ENCODE peak calls at places on chromosome 16, in seven cellular contexts. One of them, this sample, is unnamed.

GRCh38 chr16:78118469-78119025 is 19.1 kb downstream of the WWOX start:
- DNase-seq in GM23248: no peak
- DNase-seq in hepatocyte: no peak
- DNase-seq in neural progenitor cell: no peak
- DNase-seq in astrocyte: no peak
- DNase-seq in PC-3: no peak
- DNase-seq in endothelial cell of umbilical vein: no peak
- DNase-seq in this sample: no peak

GRCh38 chr16:82111944-82112343 is 58.1 kb downstream of the MPHOSPH6 start:
- DNase-seq in astrocyte: no peak
- DNase-seq in hepatocyte: peak; percentile 14
- DNase-seq in GM23248: no peak
- DNase-seq in PC-3: peak; percentile 44
- DNase-seq in neural progenitor cell: no peak
- DNase-seq in endothelial cell of umbilical vein: no peak
- DNase-seq in this sample: no peak

GRCh38 chr16:89422905-89423630 is 67.3 kb downstream of the ANKRD11 start:
- DNase-seq in PC-3: peak; percentile 59
- DNase-seq in endothelial cell of umbilical vein: no peak
- DNase-seq in hepatocyte: peak; percentile 28
- DNase-seq in astrocyte: peak; percentile 89
- DNase-seq in neural progenitor cell: no peak
- DNase-seq in GM23248: peak; percentile 68
- DNase-seq in this sample: no peak

GRCh38 chr16:55116165-55116894 is 185.7 kb downstream of the IRX5 start:
- DNase-seq in GM23248: peak; percentile 94
- DNase-seq in astrocyte: peak; percentile 1
- DNase-seq in endothelial cell of umbilical vein: no peak
- DNase-seq in hepatocyte: no peak
- DNase-seq in neural progenitor cell: no peak
- DNase-seq in PC-3: no peak
- DNase-seq in this sample: no peak

GRCh38 chr16:86824751-86825310 is 246.5 kb downstream of the FOXL1 start:
- DNase-seq in neural progenitor cell: no peak
- DNase-seq in GM23248: no peak
- DNase-seq in hepatocyte: no peak
- DNase-seq in endothelial cell of umbilical vein: peak; percentile 65
- DNase-seq in PC-3: peak; percentile 21
- DNase-seq in astrocyte: peak; percentile 76
- DNase-seq in this sample: no peak

GRCh38 chr16:86931410-86931941 is 353.1 kb downstream of the FOXL1 start:
- DNase-seq in astrocyte: peak; percentile 97
- DNase-seq in GM23248: peak; percentile 88
- DNase-seq in PC-3: peak; percentile 46
- DNase-seq in neural progenitor cell: no peak
- DNase-seq in hepatocyte: peak; percentile 45
- DNase-seq in endothelial cell of umbilical vein: peak; percentile 98
- DNase-seq in this sample: no peak

GRCh38 chr16:79261461-79261860 is 339.1 kb downstream of the MAF start:
- DNase-seq in neural progenitor cell: peak; percentile 79
- DNase-seq in astrocyte: no peak
- DNase-seq in endothelial cell of umbilical vein: no peak
- DNase-seq in GM23248: no peak
- DNase-seq in PC-3: no peak
- DNase-seq in hepatocyte: peak; percentile 45
- DNase-seq in this sample: peak; percentile 56

GRCh38 chr16:30104090-30104489 is 8.1 kb upstream of the YPEL3 start:
- DNase-seq in endothelial cell of umbilical vein: no peak
- DNase-seq in GM23248: no peak
- DNase-seq in astrocyte: no peak
- DNase-seq in hepatocyte: no peak
- DNase-seq in neural progenitor cell: no peak
- DNase-seq in PC-3: no peak
- DNase-seq in this sample: no peak

GRCh38 chr16:53726625-53727024 is 22.7 kb downstream of the FTO start:
- DNase-seq in PC-3: peak; percentile 52
- DNase-seq in astrocyte: no peak
- DNase-seq in neural progenitor cell: peak; percentile 40
- DNase-seq in GM23248: no peak
- DNase-seq in hepatocyte: no peak
- DNase-seq in endothelial cell of umbilical vein: no peak
- DNase-seq in this sample: no peak

GRCh38 chr16:66486773-66487579 is 59.9 kb downstream of the BEAN1 start:
- DNase-seq in astrocyte: peak; percentile 78
- DNase-seq in neural progenitor cell: no peak
- DNase-seq in GM23248: peak; percentile 88
- DNase-seq in PC-3: peak; percentile 44
- DNase-seq in endothelial cell of umbilical vein: peak; percentile 69
- DNase-seq in hepatocyte: peak; percentile 61
- DNase-seq in this sample: no peak

GRCh38 chr16:30656974-30657865 is 1.0 kb upstream of the FBRS start:
- DNase-seq in hepatocyte: no peak
- DNase-seq in GM23248: peak; percentile 85
- DNase-seq in endothelial cell of umbilical vein: no peak
- DNase-seq in PC-3: peak; percentile 46
- DNase-seq in astrocyte: no peak
- DNase-seq in neural progenitor cell: no peak
- DNase-seq in this sample: no peak

GRCh38 chr16:89350701-89351380 is 133.3 kb downstream of the ZNF778 start:
- DNase-seq in PC-3: no peak
- DNase-seq in endothelial cell of umbilical vein: no peak
- DNase-seq in GM23248: peak; percentile 46
- DNase-seq in neural progenitor cell: no peak
- DNase-seq in astrocyte: peak; percentile 61
- DNase-seq in hepatocyte: no peak
- DNase-seq in this sample: no peak

GRCh38 chr16:29011112-29011511 is 26.3 kb downstream of the LAT start:
- DNase-seq in GM23248: no peak
- DNase-seq in neural progenitor cell: peak; percentile 48
- DNase-seq in hepatocyte: no peak
- DNase-seq in astrocyte: no peak
- DNase-seq in endothelial cell of umbilical vein: no peak
- DNase-seq in PC-3: no peak
- DNase-seq in this sample: peak; percentile 51

GRCh38 chr16:20441221-20441620 is 10.1 kb upstream of the ACSM2A start:
- DNase-seq in endothelial cell of umbilical vein: no peak
- DNase-seq in hepatocyte: no peak
- DNase-seq in astrocyte: no peak
- DNase-seq in PC-3: no peak
- DNase-seq in neural progenitor cell: no peak
- DNase-seq in GM23248: no peak
- DNase-seq in this sample: no peak

GRCh38 chr16:49277766-49278566 is 3.7 kb downstream of the CBLN1 start:
- DNase-seq in GM23248: no peak
- DNase-seq in neural progenitor cell: peak; percentile 64
- DNase-seq in hepatocyte: no peak
- DNase-seq in astrocyte: no peak
- DNase-seq in endothelial cell of umbilical vein: no peak
- DNase-seq in PC-3: no peak
- DNase-seq in this sample: no peak
- TF ChIP-seq EZH2 in GM23248: peak; percentile 85
- TF ChIP-seq EZH2 in neural progenitor cell: peak; percentile 100
- TF ChIP-seq EZH2 in hepatocyte: peak; percentile 99
- TF ChIP-seq EZH2 in astrocyte: peak; percentile 82
- TF ChIP-seq EZH2 in endothelial cell of umbilical vein: peak; percentile 75
- TF ChIP-seq EZH2 in PC-3: no peak
- TF ChIP-seq EZH2 in this sample: no peak

GRCh38 chr16:74573622-74574021 is 33.3 kb downstream of the GLG1 start:
- DNase-seq in GM23248: no peak
- DNase-seq in astrocyte: no peak
- DNase-seq in PC-3: no peak
- DNase-seq in hepatocyte: no peak
- DNase-seq in endothelial cell of umbilical vein: no peak
- DNase-seq in neural progenitor cell: no peak
- DNase-seq in this sample: no peak
- H3K4me3 ChIP-seq in GM23248: no peak overlapping the region
- H3K4me3 ChIP-seq in astrocyte: no peak overlapping the region
- H3K4me3 ChIP-seq in PC-3: no peak overlapping the region
- H3K4me3 ChIP-seq in hepatocyte: no peak overlapping the region
- H3K4me3 ChIP-seq in endothelial cell of umbilical vein: no peak overlapping the region
- H3K4me3 ChIP-seq in neural progenitor cell: no peak overlapping the region
- H3K4me3 ChIP-seq in this sample: no peak overlapping the region

DNA sequence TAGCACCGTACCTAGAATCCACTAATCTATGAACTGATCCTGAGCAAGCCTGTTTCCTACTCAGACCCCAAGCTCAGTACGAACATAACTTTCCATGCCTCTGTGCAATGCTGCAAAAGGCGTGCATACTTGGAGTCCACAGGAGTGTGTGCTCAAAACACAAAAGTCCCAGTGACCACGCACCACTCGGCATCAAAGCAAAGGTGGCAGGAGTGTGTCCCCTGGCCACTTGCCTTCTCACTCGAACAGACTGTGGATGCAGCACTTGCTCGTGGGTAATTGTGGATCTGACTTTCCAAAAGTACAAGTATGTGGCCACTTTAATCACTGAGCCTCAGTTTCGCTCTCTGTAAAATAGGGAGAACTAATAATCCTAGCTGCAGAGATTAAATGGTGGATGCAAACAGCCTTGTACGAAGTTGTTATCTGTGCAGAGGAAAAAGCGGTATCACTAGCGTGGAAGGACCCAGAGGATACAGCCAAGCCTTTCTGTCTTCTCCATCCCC is 350 bp upstream of the KDM8 start:
- DNase-seq in endothelial cell of umbilical vein: no peak
- DNase-seq in astrocyte: no peak
- DNase-seq in PC-3: no peak
- DNase-seq in hepatocyte: no peak
- DNase-seq in neural progenitor cell: no peak
- DNase-seq in GM23248: no peak
- DNase-seq in this sample: no peak
- H4K20me1 ChIP-seq in endothelial cell of umbilical vein: no peaks in the 10 kb centered on the region
- H4K20me1 ChIP-seq in astrocyte: no peaks in the 10 kb centered on the region
- H4K20me1 ChIP-seq in PC-3: no peaks in the 10 kb centered on the region
- H4K20me1 ChIP-seq in hepatocyte: no peaks in the 10 kb centered on the region
- H4K20me1 ChIP-seq in neural progenitor cell: no peaks in the 10 kb centered on the region
- H4K20me1 ChIP-seq in GM23248: no peaks in the 10 kb centered on the region
- H4K20me1 ChIP-seq in this sample: no peaks in the 10 kb centered on the region

GRCh38 chr16:13104772-13105171 is 203.4 kb downstream of the SHISA9 start:
- DNase-seq in neural progenitor cell: no peak
- DNase-seq in astrocyte: no peak
- DNase-seq in hepatocyte: no peak
- DNase-seq in PC-3: no peak
- DNase-seq in GM23248: no peak
- DNase-seq in endothelial cell of umbilical vein: no peak
- DNase-seq in this sample: no peak
- TF ChIP-seq EZH2 in neural progenitor cell: no peak
- TF ChIP-seq EZH2 in astrocyte: no peak
- TF ChIP-seq EZH2 in hepatocyte: no peak
- TF ChIP-seq EZH2 in PC-3: no peak
- TF ChIP-seq EZH2 in GM23248: no peak
- TF ChIP-seq EZH2 in endothelial cell of umbilical vein: no peak
- TF ChIP-seq EZH2 in this sample: no peak

DNA sequence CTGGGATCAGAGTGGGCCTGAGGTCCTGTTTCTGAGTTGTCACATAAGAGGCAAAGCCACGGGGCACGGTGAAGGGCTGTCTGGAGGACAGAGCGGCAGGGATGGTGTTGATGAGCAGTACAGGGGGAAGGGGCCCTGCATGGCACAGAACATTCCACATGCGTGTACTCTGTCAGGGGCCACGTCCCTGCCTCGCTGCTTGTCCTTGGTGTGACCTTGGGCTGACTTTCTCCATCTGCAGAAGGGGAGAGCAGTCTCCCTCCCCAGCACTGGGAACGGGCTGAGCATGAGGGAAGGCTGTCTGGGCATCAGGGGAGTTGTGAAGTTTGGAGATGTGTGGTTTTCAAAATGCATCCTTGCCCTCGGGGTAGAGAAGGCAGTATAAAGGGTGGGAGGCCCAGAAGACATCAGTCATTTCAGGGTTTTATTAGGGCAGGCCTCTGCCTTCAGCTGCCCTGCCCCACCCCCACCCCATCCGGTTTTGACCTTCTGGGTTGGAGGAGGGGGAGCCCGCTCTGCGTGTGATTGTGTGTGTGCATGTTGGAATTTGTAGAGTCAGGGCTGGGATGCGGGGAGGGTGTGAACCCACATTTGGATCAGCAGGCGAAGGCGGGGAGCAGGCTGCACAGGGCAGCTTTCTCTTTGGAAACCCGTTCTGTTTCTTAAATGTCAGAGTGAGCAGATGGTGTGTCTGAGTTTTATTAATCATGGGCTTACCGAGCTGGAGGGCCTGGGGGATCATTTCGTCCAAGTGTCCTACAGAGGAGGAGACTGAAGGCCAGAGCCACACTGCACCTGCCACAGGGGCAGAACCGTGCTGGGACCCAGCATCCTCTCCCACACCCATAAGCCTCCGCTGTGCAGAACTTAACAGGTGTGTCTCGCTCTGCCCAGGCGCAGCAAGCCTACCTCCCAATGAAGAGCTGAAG is 71.2 kb upstream of the GSE1 start:
- DNase-seq in astrocyte: no peak
- DNase-seq in neural progenitor cell: no peak
- DNase-seq in PC-3: no peak
- DNase-seq in hepatocyte: no peak
- DNase-seq in GM23248: peak; percentile 30
- DNase-seq in endothelial cell of umbilical vein: no peak
- DNase-seq in this sample: no peak
- H3K4me3 ChIP-seq in astrocyte: no peak overlapping the region
- H3K4me3 ChIP-seq in neural progenitor cell: no peak overlapping the region
- H3K4me3 ChIP-seq in PC-3: no peak overlapping the region
- H3K4me3 ChIP-seq in hepatocyte: no peak overlapping the region
- H3K4me3 ChIP-seq in GM23248: no peak overlapping the region
- H3K4me3 ChIP-seq in endothelial cell of umbilical vein: no peak overlapping the region
- H3K4me3 ChIP-seq in this sample: no peak overlapping the region

DNA sequence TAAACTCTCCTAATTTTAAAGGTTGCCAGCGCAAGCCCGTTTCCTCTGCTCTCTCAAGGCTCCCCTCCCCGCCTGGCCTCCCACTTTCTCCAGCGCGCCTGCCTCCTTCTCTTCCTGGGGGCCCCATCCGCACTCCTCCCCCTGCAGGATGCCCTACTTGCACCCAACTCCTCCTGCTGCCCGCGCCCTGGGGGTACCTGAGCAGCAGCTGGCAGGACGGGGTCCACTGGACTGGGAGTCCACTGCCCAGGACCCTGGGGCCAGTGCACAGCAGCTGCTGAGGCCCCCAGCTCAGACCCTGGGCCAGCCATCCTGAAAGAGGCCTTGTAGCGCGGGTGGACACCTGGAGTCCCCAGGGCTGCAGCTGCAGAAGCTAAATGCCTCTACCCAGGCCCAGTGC is 1.7 kb upstream of the RAB26 start:
- DNase-seq in GM23248: no peak
- DNase-seq in astrocyte: no peak
- DNase-seq in endothelial cell of umbilical vein: no peak
- DNase-seq in PC-3: no peak
- DNase-seq in hepatocyte: no peak
- DNase-seq in neural progenitor cell: no peak
- DNase-seq in this sample: no peak
- H4K20me1 ChIP-seq in GM23248: peaks cover 5% of the 10 kb centered on the region
- H4K20me1 ChIP-seq in astrocyte: peaks cover 48% of the 10 kb centered on the region
- H4K20me1 ChIP-seq in endothelial cell of umbilical vein: no peaks in the 10 kb centered on the region
- H4K20me1 ChIP-seq in PC-3: peaks cover 9% of the 10 kb centered on the region
- H4K20me1 ChIP-seq in hepatocyte: peaks cover 30% of the 10 kb centered on the region
- H4K20me1 ChIP-seq in neural progenitor cell: peaks cover 51% of the 10 kb centered on the region
- H4K20me1 ChIP-seq in this sample: peaks cover 40% of the 10 kb centered on the region

GRCh38 chr16:5459863-5460262 is 362.3 kb upstream of the EEF2KMT start:
- DNase-seq in neural progenitor cell: no peak
- DNase-seq in hepatocyte: no peak
- DNase-seq in PC-3: no peak
- DNase-seq in GM23248: no peak
- DNase-seq in astrocyte: no peak
- DNase-seq in endothelial cell of umbilical vein: no peak
- DNase-seq in this sample: no peak
- TF ChIP-seq EZH2 in neural progenitor cell: no peak
- TF ChIP-seq EZH2 in hepatocyte: no peak
- TF ChIP-seq EZH2 in PC-3: no peak
- TF ChIP-seq EZH2 in GM23248: no peak
- TF ChIP-seq EZH2 in astrocyte: no peak
- TF ChIP-seq EZH2 in endothelial cell of umbilical vein: no peak
- TF ChIP-seq EZH2 in this sample: no peak

This sample was measured in DND-41.